ENCODE peak calls at places on chromosomes 1 and 21, in six cellular contexts. W, I, P, N, F and M are unnamed samples.

GRCh38 chr1:174953657-174954435 is 45.9 kb upstream of the CACYBP start:
- DNase-seq in W (no peak), I (no peak), P (no peak), N (no peak), F (peak; percentile 62), M (no peak)

GRCh38 chr1:236515443-236515958 is 8.3 kb upstream of the LGALS8 start:
- DNase-seq in W (no peak), I (no peak), P (no peak), N (no peak), F (peak; percentile 61), M (no peak)

GRCh38 chr1:40438391-40439015 is 11.8 kb upstream of the ZFP69B start:
- DNase-seq in W (no peak), I (no peak), P (no peak), N (peak; percentile 67), F (peak; percentile 37), M (no peak)

GRCh38 chr1:7490576-7490975 is 280.5 kb upstream of the VAMP3 start:
- DNase-seq in W (no peak), I (no peak), P (no peak), N (no peak), F (no peak), M (no peak)

GRCh38 chr1:210233495-210234253 is 1.1 kb downstream of the SERTAD4 start:
- DNase-seq in W (no peak), I (no peak), P (no peak), N (peak; percentile 33), F (no peak), M (no peak)

GRCh38 chr1:158022554-158023278 is 29.3 kb downstream of the KIRREL1 start:
- DNase-seq in W (no peak), I (no peak), P (no peak), N (no peak), F (no peak), M (no peak)

GRCh38 chr1:87224209-87224608 is 104.5 kb upstream of the LMO4 start:
- DNase-seq in W (no peak), I (no peak), P (no peak), N (no peak), F (no peak), M (no peak)

GRCh38 chr1:39204441-39205081 is at the start of gene MACF1:
- DNase-seq in W (no peak), I (no peak), P (no peak), N (peak; percentile 75), F (no peak), M (no peak)

GRCh38 chr1:21149862-21150432 is 26.8 kb downstream of the EIF4G3 start:
- DNase-seq in W (peak; percentile 36), I (no peak), P (no peak), N (no peak), F (no peak), M (no peak)

GRCh38 chr1:115706774-115707425 is 61.6 kb downstream of the CASQ2 start:
- DNase-seq in W (no peak), I (peak; percentile 7), P (no peak), N (peak; percentile 52), F (peak; percentile 42), M (peak; percentile 28)

GRCh38 chr1:55472784-55473183 is 257.6 kb upstream of the USP24 start:
- DNase-seq in W (no peak), I (no peak), P (no peak), N (no peak), F (no peak), M (no peak)

GRCh38 chr1:111366256-111366655 is 61.3 kb downstream of the OVGP1 start:
- DNase-seq in W (no peak), I (no peak), P (no peak), N (no peak), F (no peak), M (no peak)

GRCh38 chr1:110916669-110917306 is 43.8 kb downstream of the CD53 start:
- DNase-seq in W (no peak), I (no peak), P (peak; percentile 11), N (peak; percentile 83), F (peak; percentile 2), M (peak; percentile 5)

GRCh38 chr1:24331961-24332673 is 13.0 kb downstream of the GRHL3 start:
- DNase-seq in W (no peak), I (no peak), P (no peak), N (no peak), F (no peak), M (no peak)

GRCh38 chr1:67753776-67754525 is 69.0 kb downstream of the GADD45A start:
- DNase-seq in W (no peak), I (no peak), P (no peak), N (no peak), F (no peak), M (no peak)

GRCh38 chr1:181479137-181479745 is 4.1 kb upstream of the CACNA1E start:
- DNase-seq in W (no peak), I (peak; percentile 56), P (no peak), N (peak; percentile 70), F (peak; percentile 45), M (no peak)

GRCh38 chr1:226549937-226550670 is 1.5 kb downstream of the STUM start:
- DNase-seq in W (no peak), I (no peak), P (peak; percentile 33), N (peak; percentile 58), F (no peak), M (peak; percentile 37)

GRCh38 chr21:43864806-43865470 is at the start of gene AGPAT3:
- DNase-seq in W (no peak), I (no peak), P (peak; percentile 41), N (peak; percentile 76), F (no peak), M (peak; percentile 42)

GRCh38 chr1:30627994-30628393 is 95.4 kb downstream of the MATN1 start:
- DNase-seq in W (no peak), I (no peak), P (no peak), N (no peak), F (no peak), M (no peak)

GRCh38 chr1:229749992-229750391 is 123.9 kb downstream of the URB2 start:
- DNase-seq in W (no peak), I (no peak), P (no peak), N (no peak), F (no peak), M (no peak)

DNA sequence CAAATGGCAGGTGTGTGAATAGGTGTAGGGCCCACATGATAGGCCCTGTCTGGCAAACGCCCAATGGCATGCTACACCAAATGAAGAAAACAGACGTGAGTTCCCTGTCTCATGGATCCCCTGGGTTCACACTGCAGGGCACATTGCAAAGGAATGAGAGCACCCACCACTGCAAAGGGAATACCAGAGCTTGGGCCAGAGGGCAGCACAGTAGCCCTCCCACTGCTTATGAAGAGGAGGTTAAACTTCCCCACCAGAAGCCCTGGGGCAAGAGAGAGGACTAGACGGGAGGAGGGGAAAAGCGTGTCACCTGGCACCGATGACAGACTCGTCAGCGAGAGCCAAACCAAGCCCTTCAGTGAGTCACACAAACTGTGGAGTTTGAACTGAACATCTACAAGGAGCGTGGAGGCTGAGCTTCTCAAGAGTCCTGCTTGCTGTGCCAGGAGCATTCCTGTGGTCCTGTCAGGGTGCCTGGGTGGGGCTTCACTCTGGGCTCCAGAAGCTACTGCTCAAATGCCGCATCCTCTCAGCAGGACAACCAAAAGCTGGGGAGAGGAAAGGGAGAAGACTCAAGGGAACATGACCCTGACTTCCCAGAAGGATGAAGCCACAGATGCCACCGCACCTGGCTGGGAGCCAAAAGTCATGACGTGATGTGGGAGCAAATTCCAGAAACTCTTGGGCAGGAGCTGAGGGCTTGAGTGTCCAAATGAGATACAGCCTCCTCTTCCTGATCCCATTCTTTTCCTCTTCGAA is 61.1 kb downstream of the TOMM20 start:
- DNase-seq in W (no peak), I (no peak), P (no peak), N (no peak), F (peak; percentile 58), M (no peak)
- TF ChIP-seq POLR2A in W (no peak), I (no peak), P (no peak), N (no peak), F (no peak), M (no peak)

GRCh38 chr1:45373573-45373972 is 33.3 kb upstream of the MUTYH start:
- DNase-seq in W (no peak), I (no peak), P (no peak), N (no peak), F (no peak), M (no peak)

GRCh38 chr1:45365051-45365450 is 24.8 kb upstream of the MUTYH start:
- DNase-seq in W (no peak), I (no peak), P (no peak), N (no peak), F (no peak), M (no peak)

GRCh38 chr1:45375104-45376090 is 35.2 kb upstream of the MUTYH start:
- DNase-seq in W (no peak), I (no peak), P (no peak), N (no peak), F (no peak), M (no peak)

GRCh38 chr1:45370575-45370974 is 30.3 kb upstream of the MUTYH start:
- DNase-seq in W (no peak), I (peak; percentile 39), P (no peak), N (no peak), F (no peak), M (no peak)
- TF ChIP-seq TAF1 in W (no peak), I (no peak), P (no peak), N (no peak), F (no peak), M (no peak)

GRCh38 chr1:150575072-150575489 is 4.3 kb downstream of the MCL1 start:
- DNase-seq in W (no peak), I (no peak), P (no peak), N (no peak), F (no peak), M (no peak)
- TF ChIP-seq POLR2A in W (no peak), I (no peak), P (no peak), N (no peak), F (no peak), M (no peak)

DNA sequence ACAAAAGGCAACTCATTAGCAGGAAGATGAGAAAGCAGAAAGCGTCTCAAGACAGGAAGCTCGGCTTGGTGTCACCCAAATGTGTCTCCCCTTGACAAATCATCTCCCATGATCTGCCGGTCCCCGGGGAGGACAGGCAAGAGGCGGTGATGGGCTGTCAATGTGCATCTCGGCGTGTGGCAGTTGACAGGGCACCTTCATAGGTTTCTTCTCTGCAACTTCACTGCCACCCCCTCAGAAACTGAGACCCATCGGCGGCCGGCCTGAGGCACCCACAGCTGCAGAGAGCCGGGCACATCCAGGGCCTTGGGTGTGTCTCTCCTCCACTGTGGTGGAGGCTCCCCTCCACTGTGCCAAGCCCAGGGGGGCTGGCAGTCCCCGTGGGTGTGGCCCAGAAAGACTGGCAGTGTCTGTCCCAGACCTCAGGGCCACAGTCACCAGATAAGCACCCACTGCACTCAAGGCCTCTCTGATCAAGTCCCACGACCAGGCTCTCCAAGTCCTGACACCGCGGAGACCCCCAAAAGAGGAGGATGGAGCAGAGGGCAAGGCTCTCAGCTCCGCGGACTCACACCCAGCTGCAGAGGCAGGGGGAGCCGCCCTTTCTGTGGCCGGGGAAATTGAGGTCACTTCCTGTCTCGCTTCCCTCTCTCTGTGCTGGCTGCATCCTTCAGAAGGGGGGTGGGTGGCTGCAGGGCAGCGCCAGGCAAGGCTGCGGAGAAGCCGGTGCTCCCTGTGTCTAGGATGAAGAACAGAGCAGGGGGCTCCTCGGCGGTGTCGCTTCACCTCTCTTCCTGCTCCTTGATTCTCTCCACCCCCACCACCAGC is 39.6 kb upstream of the LBR start:
- DNase-seq in W (no peak), I (peak; percentile 74), P (peak; percentile 78), N (no peak), F (no peak), M (peak; percentile 81)
- TF ChIP-seq TAF1 in W (no peak), I (peak; percentile 77), P (peak; percentile 63), N (no peak), F (no peak), M (peak; percentile 81)

DNA sequence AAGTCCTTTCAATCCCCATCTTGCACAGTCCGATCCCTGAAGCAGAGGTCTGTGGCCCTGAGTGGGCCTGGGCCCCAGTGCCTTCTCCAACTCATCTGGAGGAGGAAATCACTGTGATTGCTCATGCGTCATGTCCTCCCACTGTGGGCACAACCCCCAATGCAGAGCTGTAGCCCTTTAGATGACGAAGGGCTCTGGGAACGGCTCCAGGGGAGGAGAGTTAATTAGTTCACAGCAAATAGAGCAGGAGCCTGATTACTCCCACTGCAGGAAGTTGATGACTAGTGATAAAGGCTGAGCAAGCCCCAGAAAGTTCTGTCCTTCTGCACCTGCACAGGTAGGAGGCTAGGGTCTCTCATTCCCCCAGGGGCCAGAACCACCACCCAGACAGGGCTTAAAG is 111.5 kb downstream of the CCDC185 start:
- DNase-seq in W (no peak), I (no peak), P (no peak), N (no peak), F (no peak), M (no peak)
- TF ChIP-seq POLR2A in W (no peak), I (no peak), P (no peak), N (no peak), F (no peak), M (no peak)